ENCODE peak calls at places on chromosomes 4 and X, in four cellular contexts. W is K562, V is A549, Q is HepG2. J is an unnamed sample.

GRCh38 chr4:86950835-86951525 is 16.2 kb downstream of the AFF1 start:
- DNase-seq in Q (no peak), V (no peak), W (no peak), J (peak; percentile 64)

GRCh38 chr4:15479089-15479912 is 9.6 kb downstream of the CC2D2A start:
- DNase-seq in W (peak; percentile 52), Q (peak; percentile 77), V (peak; percentile 58), J (peak; percentile 87)

GRCh38 chrX:110588853-110589252 is 206.8 kb downstream of the CHRDL1 start:
- DNase-seq in Q (no peak), W (no peak), V (no peak), J (no peak)

GRCh38 chrX:85243761-85244410 is at the start of the genes SATL1 and ZNF711:
- DNase-seq in V (peak; percentile 14), W (peak; percentile 27), Q (peak; percentile 21), J (peak; percentile 67)

GRCh38 chr4:73713650-73714049 is 26.7 kb upstream of the CXCL8 start:
- DNase-seq in Q (no peak), W (no peak), V (no peak), J (no peak)

GRCh38 chr4:123452585-123452984 is 56.0 kb downstream of the SPRY1 start:
- DNase-seq in W (no peak), Q (peak; percentile 20), V (no peak), J (no peak)

GRCh38 chr4:1080961-1081688 is 32.2 kb downstream of the RNF212 start:
- DNase-seq in V (peak; percentile 16), W (peak; percentile 35), Q (no peak), J (no peak)

GRCh38 chrX:68894513-68895338 is 65.9 kb downstream of the EFNB1 start:
- DNase-seq in V (no peak), Q (no peak), W (peak; percentile 17), J (no peak)

GRCh38 chr4:15488658-15489470 is 19.2 kb downstream of the CC2D2A start:
- DNase-seq in V (no peak), Q (no peak), W (no peak), J (no peak)

GRCh38 chr4:151865327-151865726 is 104.5 kb upstream of the GATB start:
- DNase-seq in V (no peak), W (no peak), Q (no peak), J (no peak)

GRCh38 chr4:156321203-156321602 is 367.5 kb upstream of the CTSO start:
- DNase-seq in V (no peak), Q (no peak), W (no peak), J (no peak)

DNA sequence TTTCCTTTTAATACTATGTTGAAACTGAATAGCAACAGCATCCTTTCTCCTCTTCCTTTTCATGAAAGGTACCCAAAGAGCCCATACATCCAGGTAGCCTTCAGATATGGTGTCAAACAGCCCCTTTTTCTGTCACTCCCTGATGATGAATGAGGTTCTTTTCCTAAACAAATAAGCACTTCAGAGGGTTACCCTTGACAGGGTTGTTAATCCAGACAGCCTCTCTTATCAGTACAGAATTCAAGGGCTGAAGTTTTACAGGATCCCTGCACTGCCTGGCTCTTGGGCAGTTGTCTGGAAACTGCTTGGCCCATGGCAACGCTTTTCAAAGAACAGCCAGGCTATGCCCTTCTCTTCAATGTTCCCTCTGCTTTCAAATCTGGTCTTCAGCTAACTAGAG is 352.7 kb upstream of the FAM241A start:
- DNase-seq in Q (no peak), V (no peak), W (no peak), J (no peak)
- TF ChIP-seq RNF2 in Q (no peak), V (no peak), W (no peak), J (no peak)

GRCh38 chrX:24151513-24151912 is 2.0 kb downstream of the ZFX start:
- DNase-seq in V (no peak), Q (no peak), W (no peak), J (no peak)

GRCh38 chrX:24149346-24150050 is at the start of gene ZFX:
- DNase-seq in V (no peak), Q (peak; percentile 9), W (peak; percentile 46), J (peak; percentile 56)

GRCh38 chrX:24148118-24148517 is 1.4 kb upstream of the ZFX start:
- DNase-seq in W (no peak), V (no peak), Q (no peak), J (no peak)

GRCh38 chrX:24148535-24149345 is 789 bp upstream of the ZFX start:
- DNase-seq in Q (peak; percentile 23), W (peak; percentile 38), V (no peak), J (no peak)

DNA sequence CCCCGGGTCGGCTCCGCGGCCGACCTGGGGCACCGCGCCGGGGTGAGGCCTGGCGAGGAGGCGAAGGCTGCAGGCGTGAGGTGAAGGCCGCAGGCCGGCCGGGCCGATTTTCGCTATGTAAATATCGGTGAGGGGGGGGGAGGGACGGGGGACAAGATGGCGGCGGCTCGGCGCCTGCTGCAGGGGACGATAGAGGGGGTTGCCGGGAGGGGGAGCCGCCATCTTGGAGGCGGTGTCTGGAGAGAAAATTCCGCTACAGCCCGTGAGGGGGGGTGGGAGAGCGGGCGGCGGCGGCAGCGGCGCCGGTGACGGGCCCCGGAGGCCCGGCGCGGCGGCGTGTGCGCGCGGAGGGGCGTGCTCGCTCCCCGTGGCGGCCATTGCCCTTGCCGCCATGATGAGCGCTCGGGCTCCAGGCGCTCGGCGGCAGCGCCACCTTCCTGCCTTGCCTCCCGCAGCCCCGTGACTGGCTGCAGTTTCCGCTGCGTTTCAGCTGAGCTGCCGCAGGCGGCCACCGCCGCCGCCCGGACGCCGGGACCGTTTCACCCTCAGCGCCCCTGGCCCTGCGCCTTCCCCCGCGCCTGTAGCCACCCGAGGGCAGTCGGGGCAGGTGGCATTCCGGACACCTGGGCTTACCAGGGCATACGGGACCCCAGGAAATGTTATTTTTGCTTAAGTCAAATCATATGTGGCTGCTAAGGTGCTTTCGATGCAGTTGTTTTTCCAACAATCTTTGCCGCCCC is 692 bp downstream of the ZFX start:
- DNase-seq in V (peak; percentile 78), W (peak; percentile 92), Q (peak; percentile 67), J (peak; percentile 39)
- TF ChIP-seq CEBPB in V (no peak), W (no peak), Q (no peak), J (no peak)

DNA sequence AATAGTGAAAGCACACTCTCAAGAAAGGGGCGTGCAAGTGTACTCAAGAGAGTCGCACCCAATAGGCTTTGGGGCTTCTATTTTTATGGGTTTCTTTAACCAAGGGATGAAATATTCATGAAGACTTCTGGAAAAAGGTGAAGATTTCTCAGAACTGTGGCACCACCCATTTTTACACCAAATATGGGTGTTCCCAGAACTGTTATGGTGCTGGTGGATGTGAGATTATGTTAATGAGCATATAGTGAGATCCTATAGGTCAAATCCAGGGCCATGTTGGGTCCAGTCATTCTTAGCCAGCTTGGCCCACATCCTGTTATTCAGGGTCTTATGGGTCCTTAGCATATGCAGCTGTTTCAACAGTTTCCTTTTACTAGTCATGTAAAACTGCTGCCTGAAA is 61.0 kb upstream of the SMIM10 start:
- DNase-seq in W (peak; percentile 20), Q (no peak), V (no peak), J (no peak)
- TF ChIP-seq RNF2 in W (no peak), Q (no peak), V (no peak), J (no peak)

GRCh38 chrX:118764122-118764521 is 36.7 kb downstream of the IL13RA1 start:
- DNase-seq in V (no peak), W (no peak), Q (no peak), J (peak; percentile 7)
- TF ChIP-seq CEBPB in V (no peak), W (no peak), Q (no peak), J (no peak)

GRCh38 chrX:70452143-70452733 is 7.6 kb downstream of the DLG3 start:
- DNase-seq in V (peak; percentile 58), Q (peak; percentile 19), W (peak; percentile 78), J (no peak)
- TF ChIP-seq RNF2 in V (no peak), Q (no peak), W (no peak), J (no peak)

DNA sequence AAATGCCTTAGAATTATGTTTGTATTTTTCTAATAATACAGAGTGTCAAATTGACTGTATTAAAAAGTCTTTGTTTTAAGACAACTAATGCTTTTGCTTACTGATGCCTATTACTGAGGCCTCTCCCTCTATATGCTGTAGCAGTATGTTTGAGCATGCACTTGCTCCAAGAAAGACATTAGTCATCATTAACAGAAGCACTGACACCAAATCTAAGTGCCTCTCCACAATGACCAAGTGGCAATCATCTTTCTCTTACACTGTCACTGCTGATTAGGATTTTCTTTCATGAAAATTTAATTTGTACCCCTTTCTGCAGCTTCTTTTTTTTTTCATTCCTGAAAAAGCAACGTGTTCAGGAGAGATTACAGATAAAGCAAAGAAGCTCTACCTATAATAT is 11.1 kb upstream of the MAB21L2 start:
- DNase-seq in W (peak; percentile 50), Q (no peak), V (no peak), J (no peak)
- TF ChIP-seq CEBPB in W (no peak), Q (no peak), V (no peak), J (no peak)

GRCh38 chr4:176790398-176790797 is 2.3 kb downstream of the VEGFC start:
- DNase-seq in Q (no peak), W (no peak), V (no peak), J (no peak)

GRCh38 chr4:176791591-176792347 is 953 bp downstream of the VEGFC start:
- DNase-seq in Q (no peak), W (no peak), V (no peak), J (peak; percentile 58)

GRCh38 chr4:176794151-176794550 is 1.4 kb upstream of the VEGFC start:
- DNase-seq in W (no peak), V (peak; percentile 37), Q (no peak), J (no peak)

GRCh38 chr4:176793060-176793605 is 411 bp upstream of the VEGFC start:
- DNase-seq in W (no peak), Q (no peak), V (no peak), J (no peak)

GRCh38 chr4:176792348-176793059 is at the start of gene VEGFC:
- DNase-seq in W (no peak), V (no peak), Q (peak; percentile 3), J (peak; percentile 72)
- TF ChIP-seq RNF2 in W (no peak), V (no peak), Q (no peak), J (no peak)

DNA sequence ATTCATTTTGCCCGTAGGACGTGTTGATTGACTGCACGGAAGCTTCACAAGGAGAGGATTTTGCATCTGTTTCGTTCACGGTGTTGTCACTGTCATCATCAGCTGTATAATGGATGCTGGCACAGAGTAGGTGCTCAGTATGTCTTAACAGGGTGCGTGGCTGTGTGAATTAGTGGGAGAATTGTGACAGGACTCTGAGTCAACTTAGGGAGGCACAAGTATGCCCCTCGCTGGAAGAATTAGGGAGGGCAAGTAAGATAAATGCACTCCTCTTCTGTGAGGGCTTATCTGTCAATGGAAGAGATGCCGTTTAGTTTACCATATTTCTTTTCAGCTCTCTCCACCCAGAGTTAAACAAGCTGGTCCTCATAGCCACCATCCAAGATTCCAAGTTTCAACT is 107.2 kb downstream of the TRIML1 start:
- DNase-seq in Q (no peak), V (no peak), W (no peak), J (peak; percentile 21)
- TF ChIP-seq CEBPB in Q (no peak), V (no peak), W (no peak), J (no peak)

GRCh38 chr4:53055716-53056413 is 193.7 kb downstream of the RASL11B start:
- DNase-seq in W (no peak), Q (peak; percentile 88), V (no peak), J (no peak)
- TF ChIP-seq RNF2 in W (no peak), Q (no peak), V (no peak), J (no peak)

GRCh38 chrX:119726900-119727555 is 31.4 kb upstream of the SOWAHD start:
- DNase-seq in W (no peak), Q (no peak), V (no peak), J (no peak)
- TF ChIP-seq CEBPB in W (no peak), Q (no peak), V (no peak), J (no peak)

J was measured in H1.